ENCODE peak calls at places on chromosomes 16 and 17, in five cellular contexts. One of them, this sample, is unnamed.

GRCh38 chr16:67405336-67405735 is 10.9 kb downstream of the ZDHHC1 start:
- DNase-seq in tibial artery: no peak
- DNase-seq in uterus: no peak
- DNase-seq in lung: no peak
- DNase-seq in IMR-90: no peak
- DNase-seq in this sample: no peak

GRCh38 chr16:24626251-24626650 is 86.9 kb downstream of the RBBP6 start:
- DNase-seq in IMR-90: peak
- DNase-seq in uterus: no peak
- DNase-seq in lung: no peak
- DNase-seq in tibial artery: no peak
- DNase-seq in this sample: no peak

GRCh38 chr16:56190903-56191806 is at the start of gene GNAO1:
- DNase-seq in IMR-90: peak
- DNase-seq in tibial artery: peak
- DNase-seq in uterus: peak
- DNase-seq in lung: no peak
- DNase-seq in this sample: no peak

GRCh38 chr17:4900231-4901107 is 1.1 kb downstream of the C17orf107 start:
- DNase-seq in uterus: no peak
- DNase-seq in lung: no peak
- DNase-seq in tibial artery: no peak
- DNase-seq in IMR-90: no peak
- DNase-seq in this sample: no peak

GRCh38 chr17:79080349-79080748 is 5.7 kb downstream of the ENGASE start:
- DNase-seq in tibial artery: no peak
- DNase-seq in lung: no peak
- DNase-seq in uterus: no peak
- DNase-seq in IMR-90: no peak
- DNase-seq in this sample: no peak

GRCh38 chr17:41793749-41794602 is 7.5 kb upstream of the JUP start:
- DNase-seq in lung: no peak
- DNase-seq in IMR-90: peak
- DNase-seq in tibial artery: no peak
- DNase-seq in uterus: peak
- DNase-seq in this sample: no peak

GRCh38 chr17:81052199-81052997 is 17.4 kb downstream of the BAIAP2 start:
- DNase-seq in IMR-90: no peak
- DNase-seq in uterus: no peak
- DNase-seq in lung: no peak
- DNase-seq in tibial artery: no peak
- DNase-seq in this sample: no peak

GRCh38 chr17:81173761-81174160 is 7.7 kb upstream of the AATK start:
- DNase-seq in lung: no peak
- DNase-seq in IMR-90: no peak
- DNase-seq in uterus: no peak
- DNase-seq in tibial artery: no peak
- DNase-seq in this sample: no peak

GRCh38 chr17:50559674-50560184 is 786 bp upstream of the CACNA1G start:
- DNase-seq in lung: no peak
- DNase-seq in tibial artery: peak
- DNase-seq in uterus: peak
- DNase-seq in IMR-90: peak
- DNase-seq in this sample: no peak

GRCh38 chr16:52837251-52837650 is 215.4 kb downstream of the CHD9NB start:
- DNase-seq in tibial artery: no peak
- DNase-seq in lung: no peak
- DNase-seq in IMR-90: peak
- DNase-seq in uterus: no peak
- DNase-seq in this sample: no peak

GRCh38 chr17:78278139-78278741 is 46.8 kb downstream of the TMEM235 start:
- DNase-seq in lung: no peak
- DNase-seq in tibial artery: no peak
- DNase-seq in uterus: no peak
- DNase-seq in IMR-90: no peak
- DNase-seq in this sample: no peak

GRCh38 chr17:83026311-83026811 is 53.0 kb upstream of the METRNL start:
- DNase-seq in tibial artery: no peak
- DNase-seq in uterus: peak
- DNase-seq in IMR-90: no peak
- DNase-seq in lung: no peak
- DNase-seq in this sample: no peak

GRCh38 chr16:9499921-9500593 is 408.6 kb downstream of the HAPSTR1 start:
- DNase-seq in uterus: no peak
- DNase-seq in tibial artery: no peak
- DNase-seq in lung: peak
- DNase-seq in IMR-90: no peak
- DNase-seq in this sample: no peak

GRCh38 chr17:64599187-64599676 is 62.9 kb downstream of the SMURF2 start:
- DNase-seq in lung: peak
- DNase-seq in uterus: no peak
- DNase-seq in IMR-90: no peak
- DNase-seq in tibial artery: no peak
- DNase-seq in this sample: no peak

GRCh38 chr17:80219013-80219776 is 938 bp downstream of the SGSH start:
- DNase-seq in uterus: peak
- DNase-seq in IMR-90: peak
- DNase-seq in lung: peak
- DNase-seq in tibial artery: peak
- DNase-seq in this sample: no peak

GRCh38 chr16:57882797-57883196 is 80.5 kb upstream of the KIFC3 start:
- DNase-seq in IMR-90: peak
- DNase-seq in uterus: no peak
- DNase-seq in tibial artery: peak
- DNase-seq in lung: no peak
- DNase-seq in this sample: no peak

GRCh38 chr17:27446569-27447301 is 9.5 kb upstream of the KSR1 start:
- DNase-seq in uterus: no peak
- DNase-seq in tibial artery: no peak
- DNase-seq in lung: no peak
- DNase-seq in IMR-90: peak
- DNase-seq in this sample: no peak

GRCh38 chr16:82082543-82083244 is 47.6 kb downstream of the HSD17B2 start:
- DNase-seq in lung: no peak
- DNase-seq in tibial artery: no peak
- DNase-seq in IMR-90: peak
- DNase-seq in uterus: no peak
- DNase-seq in this sample: no peak

GRCh38 chr17:65131244-65131643 is 5.9 kb upstream of the RGS9 start:
- DNase-seq in lung: no peak
- DNase-seq in uterus: no peak
- DNase-seq in tibial artery: no peak
- DNase-seq in IMR-90: no peak
- DNase-seq in this sample: no peak

GRCh38 chr16:11955713-11956123 is 9.3 kb upstream of the TNFRSF17 start:
- DNase-seq in IMR-90: peak
- DNase-seq in tibial artery: no peak
- DNase-seq in lung: no peak
- DNase-seq in uterus: no peak
- DNase-seq in this sample: no peak

GRCh38 chr16:82639666-82640336 is 13.0 kb downstream of the CDH13 start:
- DNase-seq in IMR-90: peak
- DNase-seq in uterus: peak
- DNase-seq in lung: peak
- DNase-seq in tibial artery: no peak
- DNase-seq in this sample: no peak

GRCh38 chr17:16328997-16329396 is 24.3 kb downstream of the CENPV start:
- DNase-seq in tibial artery: peak
- DNase-seq in uterus: no peak
- DNase-seq in lung: no peak
- DNase-seq in IMR-90: no peak
- DNase-seq in this sample: no peak

GRCh38 chr16:55179858-55180585 is 144.0 kb upstream of the IRX6 start:
- DNase-seq in IMR-90: no peak
- DNase-seq in uterus: no peak
- DNase-seq in lung: peak
- DNase-seq in tibial artery: no peak
- DNase-seq in this sample: no peak

GRCh38 chr16:17939723-17940122 is 396.8 kb downstream of the NPIPA8 start:
- DNase-seq in tibial artery: no peak
- DNase-seq in lung: no peak
- DNase-seq in IMR-90: no peak
- DNase-seq in uterus: no peak
- DNase-seq in this sample: no peak

GRCh38 chr17:55768946-55769624 is 18.2 kb downstream of the PCTP start:
- DNase-seq in lung: no peak
- DNase-seq in uterus: no peak
- DNase-seq in IMR-90: peak
- DNase-seq in tibial artery: no peak
- DNase-seq in this sample: no peak

GRCh38 chr16:78925071-78925714 is 675.3 kb downstream of the MAF start:
- DNase-seq in tibial artery: no peak
- DNase-seq in lung: no peak
- DNase-seq in IMR-90: no peak
- DNase-seq in uterus: no peak
- DNase-seq in this sample: peak
- TF ChIP-seq CTCF in tibial artery: no peak
- TF ChIP-seq CTCF in lung: peak
- TF ChIP-seq CTCF in IMR-90: no peak
- TF ChIP-seq CTCF in uterus: no peak
- TF ChIP-seq CTCF in this sample: peak

DNA sequence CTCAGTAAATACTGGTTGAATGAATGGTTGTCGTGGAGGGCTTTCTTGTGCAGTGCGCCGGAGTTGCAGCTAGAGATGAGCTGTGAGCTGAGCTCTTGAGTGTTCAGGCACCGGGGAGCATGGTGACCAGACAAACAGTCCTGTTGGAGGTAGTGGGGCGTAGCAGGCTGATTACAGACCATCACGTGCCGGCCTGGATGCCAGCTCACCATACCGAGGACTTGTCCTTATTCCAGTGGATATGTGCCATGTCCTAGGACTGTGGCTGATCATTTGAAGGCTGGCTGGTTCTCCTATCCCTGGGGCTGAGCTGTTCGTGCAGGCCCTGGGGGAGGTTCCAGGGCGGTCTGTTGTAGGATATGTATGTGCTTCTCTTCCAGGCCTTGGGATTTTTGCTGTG is 60.0 kb downstream of the ABCC1 start:
- DNase-seq in uterus: no peak
- DNase-seq in lung: no peak
- DNase-seq in tibial artery: no peak
- DNase-seq in IMR-90: no peak
- DNase-seq in this sample: no peak
- H3K27ac ChIP-seq in uterus: no peak
- H3K27ac ChIP-seq in lung: no peak
- H3K27ac ChIP-seq in tibial artery: no peak
- H3K27ac ChIP-seq in IMR-90: peak
- H3K27ac ChIP-seq in this sample: peak

DNA sequence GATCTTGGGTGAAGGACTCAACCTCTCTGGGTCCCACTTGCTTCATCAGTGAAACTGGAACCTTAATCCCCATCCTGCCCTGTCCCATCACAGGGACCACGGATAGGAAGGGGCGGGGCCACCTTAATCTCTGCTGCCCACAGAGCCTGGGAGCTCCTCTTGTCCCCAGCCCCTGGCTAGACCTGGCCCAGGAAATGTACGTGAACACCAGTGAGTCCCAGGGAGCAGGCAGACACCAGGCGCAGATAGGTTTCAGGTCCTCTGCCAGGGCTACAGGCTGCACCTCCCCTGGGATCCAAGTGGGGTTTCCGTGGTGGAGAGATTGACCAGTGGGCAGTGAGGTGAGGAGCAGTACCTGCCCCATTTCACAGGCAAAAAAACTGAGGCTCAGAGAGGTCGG is 21.0 kb downstream of the RAB11FIP4 start:
- DNase-seq in tibial artery: no peak
- DNase-seq in lung: no peak
- DNase-seq in IMR-90: no peak
- DNase-seq in uterus: no peak
- DNase-seq in this sample: no peak
- TF ChIP-seq CTCF in tibial artery: no peak
- TF ChIP-seq CTCF in lung: no peak
- TF ChIP-seq CTCF in IMR-90: no peak
- TF ChIP-seq CTCF in uterus: no peak
- TF ChIP-seq CTCF in this sample: no peak

GRCh38 chr16:78122774-78123315 is 23.4 kb downstream of the WWOX start:
- DNase-seq in IMR-90: peak
- DNase-seq in uterus: no peak
- DNase-seq in lung: no peak
- DNase-seq in tibial artery: no peak
- DNase-seq in this sample: peak
- H3K27ac ChIP-seq in IMR-90: peak
- H3K27ac ChIP-seq in uterus: peak
- H3K27ac ChIP-seq in lung: no peak
- H3K27ac ChIP-seq in tibial artery: peak
- H3K27ac ChIP-seq in this sample: no peak

This sample was measured in Panc1.